ENCODE peak calls at places on chromosome 18, in nine cellular contexts. One of them, this sample, is unnamed.

GRCh38 chr18:56353676-56354260 is 284.6 kb downstream of the TXNL1 start:
- DNase-seq in upper lobe of right lung: no peak
- DNase-seq in NCI-H1092 treated with DMSO at 0.1 percent for 48 hours: no peak
- DNase-seq in Daoy: no peak
- DNase-seq in stimulated activated CD4-positive, alpha-beta T cell treated with anti-CD3 and anti-CD28 coated beads, TNF-alpha, amount 100 ng/mL, for 1 hour: no peak
- DNase-seq in A549: no peak
- DNase-seq in cardiac fibroblast: no peak
- DNase-seq in mucosa of gallbladder: no peak
- DNase-seq in mesendoderm: no peak
- DNase-seq in this sample: no peak

GRCh38 chr18:63511285-63511684 is 30.9 kb upstream of the SERPINB12 start:
- DNase-seq in upper lobe of right lung: no peak
- DNase-seq in NCI-H1092 treated with DMSO at 0.1 percent for 48 hours: peak; percentile 51
- DNase-seq in Daoy: peak; percentile 47
- DNase-seq in stimulated activated CD4-positive, alpha-beta T cell treated with anti-CD3 and anti-CD28 coated beads, TNF-alpha, amount 100 ng/mL, for 1 hour: no peak
- DNase-seq in A549: peak; percentile 68
- DNase-seq in cardiac fibroblast: peak; percentile 63
- DNase-seq in mucosa of gallbladder: peak; percentile 13
- DNase-seq in mesendoderm: peak; percentile 92
- DNase-seq in this sample: no peak

GRCh38 chr18:13262839-13263691 is 44.5 kb downstream of the LDLRAD4 start:
- DNase-seq in upper lobe of right lung: peak; percentile 43
- DNase-seq in NCI-H1092 treated with DMSO at 0.1 percent for 48 hours: no peak
- DNase-seq in Daoy: no peak
- DNase-seq in stimulated activated CD4-positive, alpha-beta T cell treated with anti-CD3 and anti-CD28 coated beads, TNF-alpha, amount 100 ng/mL, for 1 hour: no peak
- DNase-seq in A549: no peak
- DNase-seq in cardiac fibroblast: no peak
- DNase-seq in mucosa of gallbladder: no peak
- DNase-seq in mesendoderm: no peak
- DNase-seq in this sample: no peak

GRCh38 chr18:21662591-21662990 is 42.0 kb downstream of the ABHD3 start:
- DNase-seq in upper lobe of right lung: no peak
- DNase-seq in NCI-H1092 treated with DMSO at 0.1 percent for 48 hours: no peak
- DNase-seq in Daoy: no peak
- DNase-seq in stimulated activated CD4-positive, alpha-beta T cell treated with anti-CD3 and anti-CD28 coated beads, TNF-alpha, amount 100 ng/mL, for 1 hour: no peak
- DNase-seq in A549: no peak
- DNase-seq in cardiac fibroblast: no peak
- DNase-seq in mucosa of gallbladder: no peak
- DNase-seq in mesendoderm: no peak
- DNase-seq in this sample: no peak

GRCh38 chr18:78701753-78702409 is 277.7 kb upstream of the SALL3 start:
- DNase-seq in upper lobe of right lung: no peak
- DNase-seq in NCI-H1092 treated with DMSO at 0.1 percent for 48 hours: peak; percentile 40
- DNase-seq in Daoy: no peak
- DNase-seq in stimulated activated CD4-positive, alpha-beta T cell treated with anti-CD3 and anti-CD28 coated beads, TNF-alpha, amount 100 ng/mL, for 1 hour: no peak
- DNase-seq in A549: no peak
- DNase-seq in cardiac fibroblast: no peak
- DNase-seq in mucosa of gallbladder: no peak
- DNase-seq in mesendoderm: no peak
- DNase-seq in this sample: no peak

GRCh38 chr18:76460482-76460881 is 34.6 kb downstream of the ZNF516 start:
- DNase-seq in upper lobe of right lung: no peak
- DNase-seq in NCI-H1092 treated with DMSO at 0.1 percent for 48 hours: no peak
- DNase-seq in Daoy: no peak
- DNase-seq in stimulated activated CD4-positive, alpha-beta T cell treated with anti-CD3 and anti-CD28 coated beads, TNF-alpha, amount 100 ng/mL, for 1 hour: no peak
- DNase-seq in A549: no peak
- DNase-seq in cardiac fibroblast: peak; percentile 44
- DNase-seq in mucosa of gallbladder: peak; percentile 6
- DNase-seq in mesendoderm: no peak
- DNase-seq in this sample: no peak

GRCh38 chr18:62682396-62682795 is 32.9 kb upstream of the PHLPP1 start:
- DNase-seq in upper lobe of right lung: no peak
- DNase-seq in NCI-H1092 treated with DMSO at 0.1 percent for 48 hours: peak; percentile 78
- DNase-seq in Daoy: no peak
- DNase-seq in stimulated activated CD4-positive, alpha-beta T cell treated with anti-CD3 and anti-CD28 coated beads, TNF-alpha, amount 100 ng/mL, for 1 hour: no peak
- DNase-seq in A549: no peak
- DNase-seq in cardiac fibroblast: no peak
- DNase-seq in mucosa of gallbladder: no peak
- DNase-seq in mesendoderm: no peak
- DNase-seq in this sample: no peak

GRCh38 chr18:54983041-54983686 is 23.9 kb upstream of the CCDC68 start:
- DNase-seq in upper lobe of right lung: no peak
- DNase-seq in NCI-H1092 treated with DMSO at 0.1 percent for 48 hours: peak; percentile 67
- DNase-seq in Daoy: peak; percentile 36
- DNase-seq in stimulated activated CD4-positive, alpha-beta T cell treated with anti-CD3 and anti-CD28 coated beads, TNF-alpha, amount 100 ng/mL, for 1 hour: no peak
- DNase-seq in A549: peak; percentile 65
- DNase-seq in cardiac fibroblast: peak; percentile 80
- DNase-seq in mucosa of gallbladder: no peak
- DNase-seq in mesendoderm: peak; percentile 60
- DNase-seq in this sample: peak; percentile 13

GRCh38 chr18:76499596-76500340 is 4.7 kb upstream of the ZNF516 start:
- DNase-seq in upper lobe of right lung: no peak
- DNase-seq in NCI-H1092 treated with DMSO at 0.1 percent for 48 hours: no peak
- DNase-seq in Daoy: no peak
- DNase-seq in stimulated activated CD4-positive, alpha-beta T cell treated with anti-CD3 and anti-CD28 coated beads, TNF-alpha, amount 100 ng/mL, for 1 hour: no peak
- DNase-seq in A549: no peak
- DNase-seq in cardiac fibroblast: no peak
- DNase-seq in mucosa of gallbladder: no peak
- DNase-seq in mesendoderm: no peak
- DNase-seq in this sample: no peak

GRCh38 chr18:23113576-23113975 is 21.7 kb upstream of the CABLES1 start:
- DNase-seq in upper lobe of right lung: peak; percentile 26
- DNase-seq in NCI-H1092 treated with DMSO at 0.1 percent for 48 hours: no peak
- DNase-seq in Daoy: no peak
- DNase-seq in stimulated activated CD4-positive, alpha-beta T cell treated with anti-CD3 and anti-CD28 coated beads, TNF-alpha, amount 100 ng/mL, for 1 hour: no peak
- DNase-seq in A549: no peak
- DNase-seq in cardiac fibroblast: no peak
- DNase-seq in mucosa of gallbladder: no peak
- DNase-seq in mesendoderm: no peak
- DNase-seq in this sample: no peak

GRCh38 chr18:9474103-9474982 is 970 bp upstream of the RALBP1 start:
- DNase-seq in upper lobe of right lung: no peak
- DNase-seq in NCI-H1092 treated with DMSO at 0.1 percent for 48 hours: peak; percentile 76
- DNase-seq in Daoy: no peak
- DNase-seq in stimulated activated CD4-positive, alpha-beta T cell treated with anti-CD3 and anti-CD28 coated beads, TNF-alpha, amount 100 ng/mL, for 1 hour: no peak
- DNase-seq in A549: peak; percentile 79
- DNase-seq in cardiac fibroblast: peak; percentile 89
- DNase-seq in mucosa of gallbladder: peak; percentile 81
- DNase-seq in mesendoderm: peak; percentile 19
- DNase-seq in this sample: no peak

GRCh38 chr18:60663060-60663989 is 290.8 kb upstream of the MC4R start:
- DNase-seq in upper lobe of right lung: no peak
- DNase-seq in NCI-H1092 treated with DMSO at 0.1 percent for 48 hours: no peak
- DNase-seq in Daoy: peak; percentile 72
- DNase-seq in stimulated activated CD4-positive, alpha-beta T cell treated with anti-CD3 and anti-CD28 coated beads, TNF-alpha, amount 100 ng/mL, for 1 hour: no peak
- DNase-seq in A549: no peak
- DNase-seq in cardiac fibroblast: no peak
- DNase-seq in mucosa of gallbladder: no peak
- DNase-seq in mesendoderm: no peak
- DNase-seq in this sample: no peak

GRCh38 chr18:3380384-3380961 is 69.5 kb upstream of the TGIF1 start:
- DNase-seq in upper lobe of right lung: no peak
- DNase-seq in NCI-H1092 treated with DMSO at 0.1 percent for 48 hours: no peak
- DNase-seq in Daoy: peak; percentile 34
- DNase-seq in stimulated activated CD4-positive, alpha-beta T cell treated with anti-CD3 and anti-CD28 coated beads, TNF-alpha, amount 100 ng/mL, for 1 hour: no peak
- DNase-seq in A549: peak; percentile 80
- DNase-seq in cardiac fibroblast: peak; percentile 54
- DNase-seq in mucosa of gallbladder: no peak
- DNase-seq in mesendoderm: no peak
- DNase-seq in this sample: peak; percentile 62

GRCh38 chr18:3758531-3758930 is 308.6 kb downstream of the TGIF1 start:
- DNase-seq in upper lobe of right lung: no peak
- DNase-seq in NCI-H1092 treated with DMSO at 0.1 percent for 48 hours: no peak
- DNase-seq in Daoy: peak; percentile 46
- DNase-seq in stimulated activated CD4-positive, alpha-beta T cell treated with anti-CD3 and anti-CD28 coated beads, TNF-alpha, amount 100 ng/mL, for 1 hour: no peak
- DNase-seq in A549: peak; percentile 64
- DNase-seq in cardiac fibroblast: peak; percentile 37
- DNase-seq in mucosa of gallbladder: no peak
- DNase-seq in mesendoderm: peak; percentile 68
- DNase-seq in this sample: no peak

GRCh38 chr18:59300676-59301285 is 17.7 kb downstream of the CPLX4 start:
- DNase-seq in upper lobe of right lung: no peak
- DNase-seq in NCI-H1092 treated with DMSO at 0.1 percent for 48 hours: no peak
- DNase-seq in Daoy: peak; percentile 68
- DNase-seq in stimulated activated CD4-positive, alpha-beta T cell treated with anti-CD3 and anti-CD28 coated beads, TNF-alpha, amount 100 ng/mL, for 1 hour: no peak
- DNase-seq in A549: no peak
- DNase-seq in cardiac fibroblast: no peak
- DNase-seq in mucosa of gallbladder: no peak
- DNase-seq in mesendoderm: no peak
- DNase-seq in this sample: no peak

GRCh38 chr18:32669549-32670165 is 103.2 kb downstream of the KLHL14 start:
- DNase-seq in upper lobe of right lung: no peak
- DNase-seq in NCI-H1092 treated with DMSO at 0.1 percent for 48 hours: no peak
- DNase-seq in Daoy: no peak
- DNase-seq in stimulated activated CD4-positive, alpha-beta T cell treated with anti-CD3 and anti-CD28 coated beads, TNF-alpha, amount 100 ng/mL, for 1 hour: no peak
- DNase-seq in A549: peak; percentile 5
- DNase-seq in cardiac fibroblast: no peak
- DNase-seq in mucosa of gallbladder: no peak
- DNase-seq in mesendoderm: peak; percentile 57
- DNase-seq in this sample: no peak